ENCODE peak calls at places on chromosome 17, in four cellular contexts. L is GM12878, M is GM12891, T is K562. U is an unnamed sample.
A peak's percentile ranks its signal among the peaks of the same experiment; 100 is the strongest.

GRCh38 chr17:1109606-1110523 is 69.9 kb downstream of the ABR start:
- DNase-seq in L (no peak), M (peak; percentile 67), T (no peak), U (no peak)

GRCh38 chr17:32802306-32802705 is 74.6 kb downstream of the MYO1D start:
- DNase-seq in L (no peak), M (no peak), T (no peak), U (no peak)

GRCh38 chr17:81549031-81549557 is 3.1 kb downstream of the FAAP100 start:
- DNase-seq in L (no peak), M (no peak), T (no peak), U (no peak)

GRCh38 chr17:56499799-56500388 is 93.6 kb upstream of the NOG start:
- DNase-seq in L (no peak), M (no peak), T (peak; percentile 40), U (peak; percentile 2)

GRCh38 chr17:58998871-58999270 is 107.8 kb downstream of the TRIM37 start:
- DNase-seq in L (no peak), M (no peak), T (no peak), U (no peak)

GRCh38 chr17:41484920-41485904 is 4.3 kb upstream of the KRT35 start:
- DNase-seq in L (no peak), M (no peak), T (no peak), U (no peak)

GRCh38 chr17:42337442-42337841 is 49.1 kb downstream of the STAT5A start:
- DNase-seq in L (peak; percentile 94), M (no peak), T (no peak), U (peak; percentile 91)

GRCh38 chr17:47844230-47844629 is 3.2 kb upstream of the SCRN2 start:
- DNase-seq in L (no peak), M (no peak), T (no peak), U (no peak)

GRCh38 chr17:45838751-45839150 is 5.9 kb upstream of the SPPL2C start:
- DNase-seq in L (no peak), M (no peak), T (no peak), U (no peak)

GRCh38 chr17:63440770-63441335 is 5.3 kb downstream of the CYB561 start:
- DNase-seq in L (no peak), M (no peak), T (no peak), U (no peak)

GRCh38 chr17:38752930-38753506 is 477 bp downstream of the PSMB3 start:
- DNase-seq in L (no peak), M (no peak), T (no peak), U (no peak)

GRCh38 chr17:59406808-59407381 is 75.4 kb downstream of the YPEL2 start:
- DNase-seq in L (no peak), M (no peak), T (no peak), U (no peak)

GRCh38 chr17:31680126-31680525 is 178.9 kb downstream of the COPRS start:
- DNase-seq in L (peak; percentile 71), M (no peak), T (no peak), U (peak; percentile 77)

GRCh38 chr17:75679706-75680201 is 12.6 kb downstream of the SAP30BP start:
- DNase-seq in L (no peak), M (no peak), T (no peak), U (no peak)

GRCh38 chr17:45228985-45229517 is 7.4 kb downstream of the FMNL1 start:
- DNase-seq in L (peak; percentile 68), M (peak; percentile 80), T (peak; percentile 91), U (peak; percentile 99)

GRCh38 chr17:32277284-32277683 is 11.7 kb downstream of the RHBDL3 start:
- DNase-seq in L (no peak), M (no peak), T (no peak), U (no peak)

GRCh38 chr17:57948555-57949420 is 6.4 kb downstream of the CUEDC1 start:
- DNase-seq in L (no peak), M (no peak), T (peak; percentile 37), U (no peak)

GRCh38 chr17:48100160-48100559 is 1.1 kb downstream of the CBX1 start:
- DNase-seq in L (no peak), M (no peak), T (no peak), U (no peak)

GRCh38 chr17:45110676-45111611 is 21.4 kb downstream of the PLCD3 start:
- DNase-seq in L (no peak), M (no peak), T (no peak), U (no peak)

GRCh38 chr17:15171433-15172047 is 93.6 kb downstream of the PMP22 start:
- DNase-seq in L (no peak), M (peak; percentile 23), T (peak; percentile 64), U (peak; percentile 42)

GRCh38 chr17:51869387-51869786 is 289.1 kb downstream of the CA10 start:
- DNase-seq in L (no peak), M (no peak), T (peak; percentile 21), U (no peak)

GRCh38 chr17:40491486-40491885 is 9.9 kb downstream of the TNS4 start:
- DNase-seq in L (no peak), M (no peak), T (no peak), U (no peak)

GRCh38 chr17:80683625-80684100 is 139.0 kb downstream of the RPTOR start:
- DNase-seq in L (no peak), M (no peak), T (no peak), U (no peak)

GRCh38 chr17:19537116-19537515 is 3.5 kb downstream of the SLC47A1 start:
- DNase-seq in L (no peak), M (no peak), T (no peak), U (no peak)

GRCh38 chr17:335691-336090 is 16.9 kb downstream of the RPH3AL start:
- DNase-seq in L (no peak), M (no peak), T (no peak), U (no peak)

GRCh38 chr17:40063034-40063765 is 435 bp downstream of the THRA start:
- DNase-seq in L (no peak), M (no peak), T (peak; percentile 58), U (peak; percentile 91)

GRCh38 chr17:5975651-5976050 is 94.5 kb upstream of the WSCD1 start:
- DNase-seq in L (no peak), M (no peak), T (no peak), U (no peak)

GRCh38 chr17:44906010-44906646 is 6.9 kb upstream of the EFTUD2 start:
- DNase-seq in L (no peak), M (no peak), T (peak; percentile 75), U (no peak)

GRCh38 chr17:82948957-82949356 is 109.1 kb upstream of the ZNF750 start:
- DNase-seq in L (no peak), M (no peak), T (no peak), U (no peak)

DNA sequence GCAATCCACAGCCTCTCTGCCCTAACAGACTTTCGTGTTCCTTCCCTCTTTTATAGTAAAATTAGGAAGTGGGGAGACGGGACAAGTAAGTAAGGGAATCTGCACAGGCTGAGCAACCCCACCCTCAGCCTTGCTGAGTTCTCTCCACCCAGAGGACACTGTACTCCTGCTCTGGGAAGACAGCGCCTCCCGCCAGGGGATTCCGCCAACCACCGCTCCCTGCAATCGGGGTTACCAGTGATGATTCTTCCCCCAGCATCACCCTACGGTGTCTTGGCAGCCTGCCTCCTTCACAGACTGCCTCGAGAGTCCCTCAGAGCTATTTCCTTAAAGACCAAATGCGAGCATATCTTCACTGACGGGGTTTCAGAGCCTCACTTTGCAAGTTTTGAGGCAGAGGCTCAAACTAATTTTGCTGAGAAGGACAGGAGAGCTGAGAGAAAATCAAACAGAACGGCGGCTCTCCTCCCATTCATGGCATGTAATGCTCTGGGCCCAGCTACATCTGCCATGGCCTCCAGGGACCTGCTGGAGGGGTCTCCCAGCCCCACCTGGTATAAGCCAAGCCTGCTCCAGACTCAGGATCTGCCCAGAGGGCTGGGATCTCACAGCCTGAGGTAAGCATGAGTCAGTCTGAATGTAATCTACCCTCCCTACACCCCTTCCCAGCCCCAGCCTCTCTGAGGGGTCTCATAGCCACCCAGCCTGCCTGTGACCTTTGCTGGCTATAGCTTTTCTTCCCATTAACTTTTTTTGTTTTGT is 22.7 kb upstream of the ASGR2 start:
- DNase-seq in L (no peak), M (no peak), T (no peak), U (no peak)
- TF ChIP-seq SPI1 in L (no peak), M (no peak), T (no peak), U (no peak)

GRCh38 chr17:7816926-7817642 is 16.9 kb upstream of the KDM6B start:
- DNase-seq in L (no peak), M (no peak), T (no peak), U (no peak)

GRCh38 chr17:7818026-7818425 is 16.0 kb upstream of the KDM6B start:
- DNase-seq in L (no peak), M (no peak), T (no peak), U (no peak)

GRCh38 chr17:7820231-7820630 is 13.8 kb upstream of the KDM6B start:
- DNase-seq in L (no peak), M (no peak), T (no peak), U (no peak)

GRCh38 chr17:7817643-7817964 is 16.4 kb upstream of the KDM6B start:
- DNase-seq in L (no peak), M (no peak), T (no peak), U (no peak)

DNA sequence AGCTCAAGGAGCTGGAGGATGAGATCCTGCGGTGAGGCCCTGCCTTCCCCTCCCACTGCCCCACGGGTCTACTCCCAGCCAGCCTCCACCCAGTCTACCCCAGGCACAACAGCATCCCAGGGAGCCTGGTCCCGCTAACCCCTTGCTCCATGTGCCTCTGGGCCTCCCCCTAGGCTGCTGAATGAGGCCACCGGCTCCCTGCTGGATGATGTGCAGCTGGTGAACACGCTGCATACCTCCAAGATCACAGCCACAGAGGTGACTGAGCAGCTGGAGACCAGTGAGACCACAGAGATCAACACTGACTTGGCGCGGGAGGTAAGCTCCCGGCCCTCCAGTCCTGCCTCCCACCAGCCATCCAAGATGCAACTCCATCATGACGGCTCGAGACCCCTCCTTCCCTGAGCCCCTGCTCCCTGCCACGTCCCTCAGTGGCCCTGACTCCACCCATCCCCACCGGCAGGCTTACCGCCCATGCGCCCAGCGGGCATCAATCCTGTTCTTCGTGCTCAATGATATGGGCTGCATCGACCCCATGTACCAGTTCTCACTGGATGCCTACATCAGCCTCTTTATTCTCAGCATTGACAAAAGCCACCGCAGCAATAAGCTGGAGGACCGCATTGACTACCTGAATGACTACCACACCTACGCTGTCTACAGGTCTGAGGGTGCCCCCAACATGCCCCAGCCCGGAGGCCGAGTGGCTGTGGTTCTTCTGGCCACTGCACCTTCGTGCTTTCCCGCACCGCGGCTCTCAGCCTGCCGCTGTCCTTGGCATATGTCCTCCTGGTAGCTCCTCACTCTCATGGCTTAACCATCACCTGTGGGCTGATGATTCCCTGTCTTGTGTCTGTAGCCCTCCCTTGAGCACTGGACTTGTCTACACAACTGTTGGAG is 15.0 kb upstream of the KDM6B start:
- DNase-seq in L (no peak), M (no peak), T (no peak), U (no peak)
- TF ChIP-seq POLR2AphosphoS5 in L (no peak), M (no peak), T (no peak), U (no peak)

GRCh38 chr17:73749337-73749807 is 105.1 kb upstream of the SDK2 start:
- DNase-seq in L (no peak), M (no peak), T (no peak), U (no peak)
- TF ChIP-seq SPI1 in L (no peak), M (no peak), T (no peak), U (no peak)

GRCh38 chr17:4537451-4538235 is 17.5 kb downstream of the MYBBP1A start:
- DNase-seq in L (no peak), M (no peak), T (no peak), U (no peak)
- TF ChIP-seq POLR2AphosphoS5 in L (no peak), M (no peak), T (no peak), U (peak; percentile 34)

GRCh38 chr17:9612016-9612415 is 33.3 kb upstream of the USP43 start:
- DNase-seq in L (no peak), M (no peak), T (no peak), U (no peak)
- TF ChIP-seq SPI1 in L (no peak), M (no peak), T (no peak), U (no peak)

U was measured in HL-60.